ENCODE peak calls at places on chromosomes 13 and 19, in nine cellular contexts. C is CD8-positive, alpha-beta T cell; M is H9; U is IMR-90; S is astrocyte; D is SK-N-SH; H is PC-9; Q is psoas muscle; F is colonic mucosa. L is an unnamed sample.

GRCh38 chr19:42433503-42434260 is 6.5 kb upstream of the LIPE start:
- DNase-seq in M (peak; percentile 78), F (peak; percentile 97), S (no peak), U (peak; percentile 14), D (no peak), C (peak; percentile 65), H (peak; percentile 76), Q (peak; percentile 91), L (peak; percentile 74)

GRCh38 chr19:46393456-46394397 is 19.6 kb downstream of the CCDC8 start:
- DNase-seq in F (no peak), Q (peak; percentile 36), H (no peak), S (no peak), U (no peak), M (no peak), D (no peak), C (no peak), L (no peak)

GRCh38 chr13:60146491-60146890 is 17.2 kb downstream of the DIAPH3 start:
- DNase-seq in H (no peak), M (no peak), C (no peak), D (no peak), F (no peak), U (peak; percentile 49), Q (no peak), S (peak; percentile 10), L (no peak)

GRCh38 chr13:24619302-24619701 is 60.9 kb upstream of the ATP12A start:
- DNase-seq in F (no peak), M (no peak), C (no peak), Q (no peak), D (no peak), H (no peak), S (no peak), U (no peak), L (no peak)

GRCh38 chr13:69619651-69620050 is 488.0 kb upstream of the ATXN8OS start:
- DNase-seq in Q (no peak), F (no peak), S (no peak), C (no peak), D (no peak), M (no peak), U (no peak), H (no peak), L (no peak)

GRCh38 chr19:16262618-16263017 is 62.0 kb upstream of the KLF2 start:
- DNase-seq in Q (no peak), F (peak; percentile 72), U (no peak), M (no peak), H (no peak), C (no peak), D (peak; percentile 67), S (no peak), L (no peak)

GRCh38 chr19:40420766-40421467 is 4.9 kb downstream of the SERTAD1 start:
- DNase-seq in D (peak; percentile 91), Q (peak; percentile 98), F (peak; percentile 95), C (peak; percentile 72), H (peak; percentile 97), S (peak; percentile 83), U (peak; percentile 92), M (peak; percentile 89), L (peak; percentile 86)

GRCh38 chr13:89361909-89362308 is 1690.7 kb downstream of the SLITRK5 start:
- DNase-seq in U (peak; percentile 0), C (no peak), H (no peak), S (no peak), F (no peak), M (no peak), Q (no peak), D (no peak), L (no peak)

GRCh38 chr13:25874907-25875306 is 176.9 kb downstream of the SHISA2 start:
- DNase-seq in F (no peak), S (no peak), M (no peak), D (no peak), H (no peak), Q (no peak), C (peak; percentile 63), U (no peak), L (no peak)

GRCh38 chr13:55661505-55661904 is 1479.2 kb upstream of the PRR20A start:
- DNase-seq in M (no peak), S (no peak), Q (no peak), C (no peak), H (no peak), U (no peak), D (no peak), F (no peak), L (no peak)

GRCh38 chr13:107299717-107300116 is 731.8 kb upstream of the ARGLU1 start:
- DNase-seq in Q (no peak), S (no peak), C (no peak), F (no peak), U (no peak), M (no peak), H (no peak), D (no peak), L (no peak)

GRCh38 chr13:110298221-110298565 is 8.8 kb downstream of the COL4A1 start:
- DNase-seq in M (no peak), S (no peak), C (no peak), U (no peak), F (no peak), Q (no peak), D (no peak), H (no peak), L (no peak)

GRCh38 chr19:54160182-54160811 is 776 bp upstream of the LENG1 start:
- DNase-seq in M (no peak), D (no peak), H (no peak), S (no peak), C (no peak), Q (no peak), F (peak; percentile 46), U (peak; percentile 57), L (no peak)

GRCh38 chr19:54156953-54157352 is 2.6 kb downstream of the LENG1 start:
- DNase-seq in S (no peak), D (no peak), M (no peak), H (no peak), F (no peak), U (no peak), Q (no peak), C (no peak), L (no peak)

GRCh38 chr19:54160948-54161347 is 1.4 kb upstream of the LENG1 start:
- DNase-seq in M (no peak), U (no peak), D (no peak), C (no peak), H (no peak), Q (no peak), F (peak; percentile 41), S (no peak), L (no peak)

GRCh38 chr19:54158812-54159351 is 639 bp downstream of the LENG1 start:
- DNase-seq in S (no peak), H (no peak), Q (no peak), D (no peak), U (peak; percentile 12), F (no peak), M (no peak), C (no peak), L (no peak)

GRCh38 chr19:54159352-54160181 is at the start of gene LENG1:
- DNase-seq in Q (peak; percentile 99), H (peak; percentile 100), D (peak; percentile 97), S (peak; percentile 100), C (peak; percentile 96), F (peak; percentile 99), U (peak; percentile 100), M (peak; percentile 100), L (peak; percentile 99)
- TF ChIP-seq CTCF in Q (peak; percentile 29), H (peak; percentile 53), D (peak; percentile 43), S (no peak), C (no peak), F (no peak), U (peak; percentile 33), M (peak; percentile 52), L (peak; percentile 6)

DNA sequence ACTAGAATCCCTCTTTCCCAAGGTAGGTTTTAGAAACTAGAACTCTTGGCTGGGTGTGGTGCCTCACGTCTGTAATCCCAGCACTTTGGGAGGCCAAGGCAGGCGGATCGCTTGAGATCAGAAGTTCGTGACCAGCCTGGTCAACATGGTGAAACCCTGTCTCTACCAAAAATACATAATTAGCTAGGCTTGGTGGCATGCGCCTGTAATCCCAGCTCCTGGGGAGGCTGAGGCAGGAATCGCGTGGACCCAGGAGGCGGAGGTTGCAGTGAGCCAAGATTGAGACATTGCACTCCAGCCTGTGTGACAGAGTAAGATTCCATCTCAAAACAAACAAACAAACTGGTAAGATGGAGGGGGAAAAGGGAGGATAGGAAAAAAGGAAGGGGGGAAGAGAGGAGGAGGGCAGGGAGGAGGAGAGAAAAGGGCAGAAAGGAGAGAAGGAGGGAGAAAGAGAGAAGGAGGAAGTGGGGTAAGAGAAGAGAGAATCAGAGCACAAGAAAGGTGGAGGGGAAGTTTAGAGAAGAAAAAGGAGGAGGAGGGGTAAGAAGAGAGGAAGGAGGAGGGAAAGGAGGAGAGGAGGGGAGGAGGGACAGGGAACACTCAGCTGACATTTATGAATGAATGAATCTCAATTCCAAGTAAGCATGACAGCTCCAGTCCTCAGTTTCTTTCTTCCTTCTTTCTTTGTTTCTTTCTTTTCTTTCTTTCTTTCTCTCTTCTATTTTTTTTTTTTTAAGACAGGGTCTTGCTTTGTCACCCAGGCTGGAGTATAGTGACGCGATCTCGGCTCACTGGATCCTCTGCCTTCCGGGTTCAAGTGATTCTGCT is 2.6 kb upstream of the SLC27A1 start:
- DNase-seq in C (no peak), U (no peak), F (no peak), Q (peak; percentile 78), D (no peak), H (no peak), S (no peak), M (no peak), L (no peak)
- H3K27ac ChIP-seq in C (no peak overlapping the region), U (no peak overlapping the region), F (no peak overlapping the region), Q (peak overlapping the region; percentile 93), D (no peak overlapping the region), H (no peak overlapping the region), S (no peak overlapping the region), M (no peak overlapping the region), L (peak overlapping the region; percentile 93)

DNA sequence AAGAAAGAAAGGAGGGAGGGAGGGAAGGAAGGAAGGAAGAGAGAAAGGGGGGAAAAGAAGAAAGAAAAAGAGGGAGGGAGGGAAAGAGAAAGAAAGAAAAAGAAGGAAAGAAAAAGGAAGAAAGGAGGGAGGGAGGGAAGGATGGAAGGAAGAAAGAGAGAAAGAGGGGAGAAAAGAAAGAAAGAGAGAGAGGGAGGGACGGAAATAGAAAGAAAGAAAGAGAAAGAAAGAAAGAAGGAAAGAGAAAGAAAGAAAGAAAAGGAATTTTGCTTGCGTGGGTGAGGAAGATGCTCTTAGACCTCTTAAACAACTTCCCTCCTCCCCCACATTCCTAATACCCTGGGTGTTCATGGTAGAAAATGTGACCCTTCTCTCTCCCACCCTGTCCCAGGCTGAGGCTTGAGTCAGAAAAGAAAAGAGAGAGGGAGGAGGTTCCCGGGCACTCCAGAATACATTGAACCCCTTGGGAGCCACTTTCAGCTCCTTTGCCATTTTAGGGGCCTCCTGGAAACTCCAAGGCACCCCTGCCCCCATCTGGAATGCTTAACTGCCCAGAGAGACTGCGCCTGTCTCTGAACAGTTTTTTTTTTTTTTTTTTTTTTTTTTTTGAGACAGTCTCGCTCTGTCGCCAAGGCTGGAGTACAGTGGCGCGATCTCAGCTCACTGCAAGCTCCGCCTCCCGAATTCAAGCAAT is 9.2 kb upstream of the KANK3 start:
- DNase-seq in H (no peak), F (no peak), Q (peak; percentile 44), U (peak; percentile 34), D (no peak), C (no peak), S (no peak), M (no peak), L (no peak)
- TF ChIP-seq CTCF in H (no peak), F (no peak), Q (no peak), U (no peak), D (no peak), C (no peak), S (no peak), M (no peak), L (no peak)

DNA sequence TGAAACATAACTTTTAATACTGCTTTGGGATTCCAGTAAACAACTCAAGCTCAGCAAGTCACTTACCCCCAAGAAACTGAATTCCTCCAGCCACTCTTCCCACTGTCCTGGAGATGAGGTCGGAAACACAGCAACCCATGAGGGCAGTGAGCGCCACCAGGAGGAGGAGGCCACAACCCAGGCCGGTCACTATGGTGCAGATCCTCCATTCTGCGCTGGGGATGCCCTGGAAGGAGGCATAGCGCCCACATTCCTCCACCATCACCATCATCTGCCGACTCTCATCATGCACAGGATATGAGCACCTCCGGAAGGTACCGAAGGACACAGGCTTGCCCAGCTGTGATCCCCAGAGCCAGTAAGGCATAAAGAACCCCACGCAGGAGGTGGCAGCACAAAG is 2.2 kb downstream of the LHFPL6 start:
- DNase-seq in D (no peak), M (peak; percentile 66), U (no peak), H (no peak), C (no peak), S (no peak), Q (no peak), F (no peak), L (peak; percentile 13)
- H3K27ac ChIP-seq in D (peak overlapping the region; percentile 51), M (no peak overlapping the region), U (peak overlapping the region; percentile 13), H (no peak overlapping the region), C (no peak overlapping the region), S (no peak overlapping the region), Q (no peak overlapping the region), F (no peak overlapping the region), L (no peak overlapping the region)

L was measured in WERI-Rb-1.